ENCODE peak calls at places on chromosome 14, in six cellular contexts. One of them, this sample, is unnamed.

GRCh38 chr14:74955229-74955999 is at the start of gene PGF:
- DNase-seq in AG10803: peak
- DNase-seq in A549: peak
- DNase-seq in cardiac fibroblast: peak
- DNase-seq in transverse colon: peak
- DNase-seq in sigmoid colon: peak
- DNase-seq in this sample: peak

GRCh38 chr14:95699397-95699796 is 13.2 kb downstream of the TCL1B start:
- DNase-seq in cardiac fibroblast: no peak
- DNase-seq in sigmoid colon: no peak
- DNase-seq in transverse colon: no peak
- DNase-seq in AG10803: no peak
- DNase-seq in A549: no peak
- DNase-seq in this sample: no peak

GRCh38 chr14:52023518-52023917 is 34.2 kb downstream of the RTRAF start:
- DNase-seq in cardiac fibroblast: peak
- DNase-seq in A549: no peak
- DNase-seq in AG10803: peak
- DNase-seq in sigmoid colon: peak
- DNase-seq in transverse colon: no peak
- DNase-seq in this sample: no peak

GRCh38 chr14:93951798-93952540 is 24.4 kb downstream of the ASB2 start:
- DNase-seq in cardiac fibroblast: no peak
- DNase-seq in AG10803: no peak
- DNase-seq in A549: no peak
- DNase-seq in transverse colon: no peak
- DNase-seq in sigmoid colon: no peak
- DNase-seq in this sample: no peak

GRCh38 chr14:87133073-87133815 is 859.7 kb downstream of the GALC start:
- DNase-seq in A549: no peak
- DNase-seq in transverse colon: no peak
- DNase-seq in cardiac fibroblast: no peak
- DNase-seq in sigmoid colon: no peak
- DNase-seq in AG10803: peak
- DNase-seq in this sample: no peak

GRCh38 chr14:104086661-104087461 is 1.4 kb downstream of the ASPG start:
- DNase-seq in cardiac fibroblast: no peak
- DNase-seq in transverse colon: peak
- DNase-seq in sigmoid colon: no peak
- DNase-seq in A549: no peak
- DNase-seq in AG10803: no peak
- DNase-seq in this sample: no peak

GRCh38 chr14:30270200-30271161 is 288.5 kb upstream of the G2E3 start:
- DNase-seq in A549: peak
- DNase-seq in AG10803: peak
- DNase-seq in transverse colon: peak
- DNase-seq in sigmoid colon: peak
- DNase-seq in cardiac fibroblast: peak
- DNase-seq in this sample: peak

GRCh38 chr14:92670177-92670576 is 78.2 kb downstream of the LGMN start:
- DNase-seq in transverse colon: no peak
- DNase-seq in cardiac fibroblast: peak
- DNase-seq in sigmoid colon: no peak
- DNase-seq in AG10803: peak
- DNase-seq in A549: peak
- DNase-seq in this sample: no peak

GRCh38 chr14:70644016-70644415 is 2.3 kb downstream of the TTC9 start:
- DNase-seq in A549: no peak
- DNase-seq in transverse colon: no peak
- DNase-seq in cardiac fibroblast: no peak
- DNase-seq in sigmoid colon: no peak
- DNase-seq in AG10803: no peak
- DNase-seq in this sample: no peak

GRCh38 chr14:95421741-95422140 is 94.7 kb downstream of the SYNE3 start:
- DNase-seq in transverse colon: no peak
- DNase-seq in sigmoid colon: no peak
- DNase-seq in A549: no peak
- DNase-seq in AG10803: no peak
- DNase-seq in cardiac fibroblast: no peak
- DNase-seq in this sample: no peak

GRCh38 chr14:90137807-90138206 is 76.0 kb downstream of the KCNK13 start:
- DNase-seq in AG10803: no peak
- DNase-seq in cardiac fibroblast: no peak
- DNase-seq in transverse colon: no peak
- DNase-seq in A549: no peak
- DNase-seq in sigmoid colon: no peak
- DNase-seq in this sample: no peak
- H3K4me3 ChIP-seq in AG10803: no peak
- H3K4me3 ChIP-seq in cardiac fibroblast: no peak
- H3K4me3 ChIP-seq in transverse colon: no peak
- H3K4me3 ChIP-seq in A549: no peak
- H3K4me3 ChIP-seq in sigmoid colon: no peak
- H3K4me3 ChIP-seq in this sample: no peak

GRCh38 chr14:61559641-61560201 is 135.6 kb upstream of the HIF1A start:
- DNase-seq in sigmoid colon: no peak
- DNase-seq in A549: peak
- DNase-seq in transverse colon: no peak
- DNase-seq in AG10803: no peak
- DNase-seq in cardiac fibroblast: no peak
- DNase-seq in this sample: no peak
- TF ChIP-seq CTCF in sigmoid colon: no peak
- TF ChIP-seq CTCF in A549: peak
- TF ChIP-seq CTCF in transverse colon: no peak
- TF ChIP-seq CTCF in AG10803: no peak
- TF ChIP-seq CTCF in cardiac fibroblast: no peak
- TF ChIP-seq CTCF in this sample: no peak

DNA sequence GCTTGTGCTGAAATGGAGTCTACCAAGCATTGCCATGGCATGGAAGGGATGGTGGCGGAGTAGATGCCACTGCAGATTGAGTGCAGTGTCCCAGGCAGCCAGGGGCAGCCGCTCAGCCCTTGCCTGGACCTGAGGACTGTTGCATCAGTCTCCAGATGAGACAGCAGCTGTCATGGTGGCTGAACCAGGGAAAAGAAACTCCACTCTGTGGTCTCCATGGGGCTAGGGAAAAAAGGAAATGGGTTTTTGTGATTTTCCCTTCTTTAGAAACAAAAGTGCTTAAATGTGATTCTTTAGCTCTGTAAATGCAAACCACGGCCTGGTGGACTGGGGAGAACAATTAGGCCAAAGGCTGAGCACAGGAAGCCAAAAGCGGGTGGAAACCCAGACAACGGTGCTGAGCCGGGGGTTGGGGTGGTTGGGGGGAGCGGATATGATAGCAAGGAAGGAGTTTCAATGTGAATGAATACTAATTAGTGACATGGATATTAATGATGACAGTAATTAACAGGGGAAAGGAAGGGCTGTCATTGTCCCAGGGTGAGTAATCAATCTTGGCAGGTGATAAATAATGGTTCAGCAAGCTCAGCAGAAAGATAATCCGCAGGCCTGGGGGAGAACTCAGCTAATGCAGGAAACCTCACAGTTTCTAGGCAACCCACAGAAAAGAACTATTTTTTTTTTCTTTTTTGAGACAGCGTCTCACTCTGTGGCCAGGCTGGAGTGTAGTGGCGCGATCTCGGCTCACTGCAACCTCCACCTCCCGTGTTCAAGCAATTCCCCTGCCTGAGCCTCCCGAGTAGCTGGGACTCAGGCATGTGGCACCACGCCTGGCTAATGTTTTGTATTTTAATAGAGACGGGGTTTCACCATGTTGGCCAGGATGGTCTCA is 442.6 kb downstream of the DPF3 start:
- DNase-seq in AG10803: peak
- DNase-seq in A549: no peak
- DNase-seq in sigmoid colon: no peak
- DNase-seq in transverse colon: peak
- DNase-seq in cardiac fibroblast: no peak
- DNase-seq in this sample: peak
- H3K4me3 ChIP-seq in AG10803: no peak
- H3K4me3 ChIP-seq in A549: no peak
- H3K4me3 ChIP-seq in sigmoid colon: no peak
- H3K4me3 ChIP-seq in transverse colon: no peak
- H3K4me3 ChIP-seq in cardiac fibroblast: no peak
- H3K4me3 ChIP-seq in this sample: no peak

DNA sequence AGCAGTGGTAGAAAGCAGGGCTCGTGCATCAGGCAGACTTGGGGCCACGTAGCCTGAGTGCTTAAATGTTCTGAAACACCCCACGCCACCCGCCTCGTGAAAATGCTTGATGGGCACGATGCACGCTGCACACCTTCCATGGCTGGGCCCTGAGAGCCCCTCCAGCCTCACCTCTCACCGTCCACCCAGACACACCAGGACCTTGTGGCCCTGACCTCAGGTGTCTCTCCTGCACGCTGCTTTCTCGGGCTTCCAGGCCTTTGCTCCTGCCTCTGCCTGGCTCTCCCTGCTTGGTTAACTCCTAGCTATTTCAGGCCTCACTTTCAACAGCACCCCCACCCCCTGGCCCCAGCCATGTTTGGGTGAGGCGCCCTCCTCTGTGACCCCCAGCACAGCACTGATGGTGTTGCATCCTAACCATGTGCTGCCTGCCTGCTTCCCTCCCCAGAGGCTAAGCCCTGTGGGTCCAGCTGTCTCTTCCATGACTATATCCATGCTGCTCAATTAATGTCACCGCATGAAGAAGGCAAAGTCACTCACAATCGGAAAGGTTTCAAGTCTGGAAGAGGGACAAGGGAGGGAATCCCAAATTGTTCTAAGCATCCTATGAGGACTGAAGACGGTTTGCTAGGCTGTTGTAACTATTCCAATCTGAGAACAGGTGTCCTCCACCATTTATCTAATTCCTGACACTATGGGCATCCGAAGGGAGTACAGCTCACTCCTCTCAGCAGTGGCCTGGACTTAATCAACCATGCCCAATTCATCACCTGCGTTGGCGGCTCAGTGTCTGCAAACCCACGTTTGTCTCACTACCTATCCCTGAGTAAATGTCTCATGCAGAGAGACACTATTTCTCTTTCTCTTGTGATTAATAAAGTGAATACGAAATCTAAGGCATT is 82.2 kb downstream of the CCDC88C start:
- DNase-seq in sigmoid colon: no peak
- DNase-seq in transverse colon: no peak
- DNase-seq in AG10803: no peak
- DNase-seq in cardiac fibroblast: no peak
- DNase-seq in A549: no peak
- DNase-seq in this sample: no peak
- TF ChIP-seq CTCF in sigmoid colon: no peak
- TF ChIP-seq CTCF in transverse colon: no peak
- TF ChIP-seq CTCF in AG10803: no peak
- TF ChIP-seq CTCF in cardiac fibroblast: no peak
- TF ChIP-seq CTCF in A549: no peak
- TF ChIP-seq CTCF in this sample: no peak

GRCh38 chr14:89429206-89430091 is 12.4 kb upstream of the FOXN3 start:
- DNase-seq in sigmoid colon: peak
- DNase-seq in transverse colon: peak
- DNase-seq in AG10803: no peak
- DNase-seq in A549: no peak
- DNase-seq in cardiac fibroblast: no peak
- DNase-seq in this sample: no peak

GRCh38 chr14:89428556-89429196 is 11.6 kb upstream of the FOXN3 start:
- DNase-seq in cardiac fibroblast: no peak
- DNase-seq in sigmoid colon: peak
- DNase-seq in transverse colon: no peak
- DNase-seq in A549: no peak
- DNase-seq in AG10803: peak
- DNase-seq in this sample: peak

GRCh38 chr14:89430271-89430620 is 13.2 kb upstream of the FOXN3 start:
- DNase-seq in cardiac fibroblast: no peak
- DNase-seq in transverse colon: no peak
- DNase-seq in AG10803: no peak
- DNase-seq in A549: no peak
- DNase-seq in sigmoid colon: no peak
- DNase-seq in this sample: no peak

GRCh38 chr14:89427426-89428162 is 10.6 kb upstream of the FOXN3 start:
- DNase-seq in transverse colon: no peak
- DNase-seq in sigmoid colon: peak
- DNase-seq in A549: no peak
- DNase-seq in cardiac fibroblast: peak
- DNase-seq in AG10803: no peak
- DNase-seq in this sample: no peak

GRCh38 chr14:89428163-89428523 is 11.1 kb upstream of the FOXN3 start:
- DNase-seq in sigmoid colon: no peak
- DNase-seq in A549: no peak
- DNase-seq in cardiac fibroblast: no peak
- DNase-seq in transverse colon: no peak
- DNase-seq in AG10803: no peak
- DNase-seq in this sample: no peak
- H3K4me3 ChIP-seq in sigmoid colon: no peak
- H3K4me3 ChIP-seq in A549: no peak
- H3K4me3 ChIP-seq in cardiac fibroblast: no peak
- H3K4me3 ChIP-seq in transverse colon: no peak
- H3K4me3 ChIP-seq in AG10803: no peak
- H3K4me3 ChIP-seq in this sample: no peak

DNA sequence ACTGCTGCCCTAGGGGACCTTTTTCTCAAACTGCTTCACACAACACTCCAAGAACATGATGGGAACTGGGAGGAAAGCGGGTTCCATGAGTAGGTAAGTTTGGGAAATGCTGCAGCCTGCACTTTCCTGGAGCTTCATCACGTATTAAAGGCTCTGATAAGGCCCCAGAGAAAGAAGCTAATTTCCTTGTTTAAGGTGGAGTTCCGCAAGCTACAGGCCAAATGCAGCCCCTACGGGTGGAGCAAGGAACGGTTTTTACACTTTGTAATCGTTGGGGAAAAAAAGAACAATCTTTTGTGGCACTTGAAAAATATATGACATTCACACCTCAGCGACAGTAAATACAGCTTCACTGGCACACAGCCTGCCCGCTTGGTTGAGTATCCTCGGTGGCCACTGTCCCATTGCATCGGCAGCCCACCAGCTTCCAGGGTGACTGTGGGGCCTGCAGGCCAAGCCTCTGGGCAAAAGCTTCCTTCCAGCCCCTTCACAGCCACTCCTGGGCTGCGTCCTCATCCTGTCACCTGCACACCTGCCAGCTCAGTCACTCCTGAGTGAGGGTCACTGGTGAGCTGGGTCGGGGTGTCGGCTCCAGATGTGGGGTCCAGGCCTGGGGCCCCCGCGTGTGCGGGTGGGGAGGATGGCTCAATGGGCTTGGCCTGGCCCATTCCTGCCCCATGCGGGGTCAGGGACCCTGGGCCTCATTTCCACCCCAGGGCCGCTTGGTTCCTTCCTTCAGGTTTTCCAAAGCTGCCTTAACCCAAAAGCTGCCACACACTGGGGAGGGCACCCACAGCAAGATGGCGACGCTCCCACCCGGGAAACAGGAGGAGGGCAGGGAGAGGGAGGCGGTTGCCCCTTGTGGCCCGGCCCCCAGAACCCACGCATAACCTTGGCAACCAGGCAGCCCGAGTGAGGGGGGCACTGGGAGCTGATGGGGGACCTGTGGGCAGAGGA is 2.4 kb downstream of the AMN start:
- DNase-seq in AG10803: no peak
- DNase-seq in A549: no peak
- DNase-seq in sigmoid colon: no peak
- DNase-seq in transverse colon: no peak
- DNase-seq in cardiac fibroblast: no peak
- DNase-seq in this sample: no peak
- TF ChIP-seq CTCF in AG10803: peak
- TF ChIP-seq CTCF in A549: no peak
- TF ChIP-seq CTCF in sigmoid colon: no peak
- TF ChIP-seq CTCF in transverse colon: no peak
- TF ChIP-seq CTCF in cardiac fibroblast: peak
- TF ChIP-seq CTCF in this sample: peak